ENCODE peak calls at places on chromosomes 11 and 22, in ten cellular contexts. S is tibial artery, C is GM23338, G is cardiac muscle cell, N is HCT116, K is uterus, F is MM.1S, H is right lobe of liver, Y is left ventricle myocardium inferior, X is stomach. M is an unnamed sample.
A peak's percentile ranks its signal among the peaks of the same experiment; 100 is the strongest.

GRCh38 chr22:42091446-42091764 is 833 bp upstream of the NDUFA6 start:
- DNase-seq in S (no peak), C (no peak), G (no peak), N (no peak), K (no peak), F (peak; percentile 24), H (no peak), Y (no peak), X (no peak), M (no peak)

GRCh38 chr11:125242141-125242780 is 77.7 kb downstream of the PKNOX2 start:
- DNase-seq in S (peak; percentile 46), C (no peak), G (no peak), N (no peak), K (no peak), F (no peak), H (peak; percentile 22), Y (no peak), X (no peak), M (no peak)

GRCh38 chr11:66339163-66339675 is 3.0 kb upstream of the RIN1 start:
- DNase-seq in S (no peak), C (no peak), G (no peak), N (no peak), K (no peak), F (no peak), H (peak; percentile 21), Y (no peak), X (no peak), M (no peak)

GRCh38 chr11:115141715-115142114 is 362.5 kb downstream of the CADM1 start:
- DNase-seq in S (no peak), C (no peak), G (no peak), N (no peak), K (no peak), F (no peak), H (no peak), Y (no peak), X (no peak), M (no peak)

GRCh38 chr11:107856981-107857517 is 1.5 kb downstream of the SLC35F2 start:
- DNase-seq in S (no peak), C (no peak), G (no peak), N (peak; percentile 62), K (peak; percentile 21), F (no peak), H (no peak), Y (no peak), X (no peak), M (no peak)

GRCh38 chr11:94768602-94769511 is 701 bp downstream of the AMOTL1 start:
- DNase-seq in S (peak; percentile 76), C (peak; percentile 65), G (peak; percentile 51), N (no peak), K (peak; percentile 53), F (peak; percentile 36), H (peak; percentile 63), Y (peak; percentile 55), X (peak; percentile 37), M (peak; percentile 4)

GRCh38 chr11:111001986-111002616 is 243.4 kb upstream of the POU2AF2 start:
- DNase-seq in S (no peak), C (no peak), G (no peak), N (no peak), K (no peak), F (no peak), H (no peak), Y (no peak), X (no peak), M (no peak)

GRCh38 chr11:84800755-84801346 is 826.3 kb downstream of the DLG2 start:
- DNase-seq in S (no peak), C (peak; percentile 39), G (peak; percentile 60), N (peak; percentile 12), K (no peak), F (no peak), H (no peak), Y (no peak), X (no peak), M (no peak)

GRCh38 chr11:122695076-122695620 is 39.6 kb downstream of the UBASH3B start:
- DNase-seq in S (no peak), C (no peak), G (no peak), N (no peak), K (no peak), F (no peak), H (no peak), Y (no peak), X (no peak), M (no peak)

GRCh38 chr22:29517215-29517908 is 36.2 kb downstream of the THOC5 start:
- DNase-seq in S (no peak), C (no peak), G (no peak), N (no peak), K (no peak), F (no peak), H (peak; percentile 78), Y (peak; percentile 26), X (peak; percentile 34), M (no peak)

GRCh38 chr11:64074239-64074638 is 38.5 kb downstream of the FLRT1 start:
- DNase-seq in S (no peak), C (no peak), G (no peak), N (no peak), K (no peak), F (no peak), H (no peak), Y (no peak), X (no peak), M (no peak)

GRCh38 chr11:11173316-11174025 is 179.6 kb downstream of the CSNK2A3 start:
- DNase-seq in S (no peak), C (no peak), G (no peak), N (no peak), K (no peak), F (peak; percentile 30), H (no peak), Y (no peak), X (no peak), M (no peak)

GRCh38 chr11:119472856-119473222 is 49.9 kb upstream of the THY1 start:
- DNase-seq in S (peak; percentile 58), C (no peak), G (no peak), N (no peak), K (no peak), F (no peak), H (no peak), Y (no peak), X (no peak), M (no peak)

GRCh38 chr11:9351956-9352355 is 32.5 kb upstream of the IPO7 start:
- DNase-seq in S (no peak), C (no peak), G (no peak), N (no peak), K (no peak), F (no peak), H (no peak), Y (no peak), X (no peak), M (no peak)

GRCh38 chr22:50609599-50609998 is 9.0 kb downstream of the MAPK8IP2 start:
- DNase-seq in S (no peak), C (no peak), G (no peak), N (no peak), K (no peak), F (no peak), H (no peak), Y (no peak), X (no peak), M (no peak)

GRCh38 chr22:22928666-22929380 is 41.2 kb downstream of the IGLL5 start:
- DNase-seq in S (no peak), C (no peak), G (no peak), N (no peak), K (no peak), F (peak; percentile 100), H (no peak), Y (peak; percentile 27), X (peak; percentile 38), M (peak; percentile 92)

DNA sequence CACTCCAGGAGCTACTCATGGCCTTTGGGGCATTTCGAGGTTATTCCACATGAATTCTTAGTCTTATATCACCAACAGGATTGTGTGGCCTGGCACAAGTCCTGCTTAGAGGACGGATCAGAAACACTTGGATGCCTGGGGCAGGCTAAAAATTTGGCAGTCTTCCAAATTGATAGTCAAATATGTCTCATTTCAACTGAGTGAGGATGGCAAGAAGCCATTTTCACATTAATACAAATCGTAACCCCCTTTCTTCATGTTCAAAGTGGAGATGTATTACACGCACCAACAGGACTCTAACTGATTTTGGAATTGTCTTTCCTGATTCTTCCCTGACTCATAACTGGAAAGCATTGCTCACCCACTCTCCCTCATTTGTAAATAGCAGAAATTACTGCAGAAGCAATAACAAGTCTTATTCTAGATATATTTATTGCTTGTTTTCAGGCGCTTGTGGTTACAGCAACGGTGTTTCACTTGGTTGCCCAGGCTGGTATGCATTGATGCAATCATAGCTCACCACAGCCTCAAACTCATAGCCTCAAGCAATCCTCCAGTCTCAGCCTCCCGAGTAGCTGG is 10.3 kb upstream of the CCDC86 start:
- DNase-seq in S (no peak), C (no peak), G (no peak), N (no peak), K (no peak), F (no peak), H (no peak), Y (no peak), X (no peak), M (no peak)
- H3K4me3 ChIP-seq in S (no peak overlapping the region), C (no peak overlapping the region), G (no peak overlapping the region), N (no peak overlapping the region), K (no peak overlapping the region), F (no peak overlapping the region), H (no peak overlapping the region), Y (no peak overlapping the region), X (no peak overlapping the region), M (no peak overlapping the region)

DNA sequence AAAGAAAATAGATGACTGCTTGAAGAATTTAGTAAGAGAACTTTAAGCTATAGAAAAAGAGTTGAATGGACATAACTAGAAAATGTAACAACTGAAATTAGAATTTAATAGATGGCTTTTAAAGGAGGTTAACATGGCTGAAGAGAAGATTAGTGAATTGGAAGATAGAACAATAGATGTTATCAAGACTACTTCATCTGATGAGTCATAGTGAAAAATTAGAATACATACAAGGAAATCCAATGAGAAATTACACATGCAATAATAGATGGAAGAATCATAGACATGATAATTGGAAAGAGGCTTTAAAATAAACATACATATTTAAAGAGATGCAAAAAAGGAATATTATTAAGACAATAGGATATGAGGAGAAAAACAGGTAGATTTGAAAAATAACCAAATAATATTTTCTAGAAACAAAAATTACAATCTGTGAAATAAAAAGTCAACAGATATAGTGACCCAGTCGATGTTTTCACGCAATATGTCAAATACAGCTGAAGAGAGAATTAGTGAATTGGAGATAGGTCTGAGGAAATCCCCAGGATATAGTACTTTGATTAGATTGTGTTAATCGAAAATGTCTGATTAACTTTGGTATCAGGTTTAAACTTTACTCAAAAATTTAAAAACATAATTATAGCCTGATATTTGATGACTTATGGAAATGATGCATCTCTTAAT is 28.2 kb downstream of the CAT start:
- DNase-seq in S (no peak), C (no peak), G (no peak), N (no peak), K (no peak), F (no peak), H (no peak), Y (no peak), X (no peak), M (no peak)
- H3K36me3 ChIP-seq in S (peaks cover 93% of the 10 kb centered on the region), C (peaks cover 32% of the 10 kb centered on the region), G (peaks cover 23% of the 10 kb centered on the region), N (peaks cover 36% of the 10 kb centered on the region), K (no peaks in the 10 kb centered on the region), F (no peaks in the 10 kb centered on the region), H (peaks cover 88% of the 10 kb centered on the region), Y (peaks cover 99% of the 10 kb centered on the region), X (peaks cover 98% of the 10 kb centered on the region), M (peaks cover 9% of the 10 kb centered on the region)

GRCh38 chr11:40295466-40295865 is 1164.0 kb downstream of the LRRC4C start:
- DNase-seq in S (no peak), C (no peak), G (no peak), N (no peak), K (no peak), F (no peak), H (no peak), Y (no peak), X (no peak), M (no peak)
- TF ChIP-seq CTCF in S (no peak), C (no peak), G (no peak), N (no peak), K (no peak), F (no peak), H (no peak), Y (no peak), X (no peak), M (no peak)

GRCh38 chr22:44458044-44459020 is 39.7 kb downstream of the RTL6 start:
- DNase-seq in S (no peak), C (no peak), G (no peak), N (no peak), K (no peak), F (no peak), H (no peak), Y (no peak), X (no peak), M (no peak)
- H3K4me3 ChIP-seq in S (no peak overlapping the region), C (no peak overlapping the region), G (no peak overlapping the region), N (no peak overlapping the region), K (no peak overlapping the region), F (no peak overlapping the region), H (no peak overlapping the region), Y (no peak overlapping the region), X (no peak overlapping the region), M (no peak overlapping the region)

M was measured in GM06990.